ENCODE peak calls at places on chromosomes 4 and X, in seven cellular contexts. O is A549; Z is ovary; G is left lung; J is astrocyte; N is colonic mucosa; X is CD8-positive, alpha-beta T cell. H is an unnamed sample.

GRCh38 chr4:1274871-1275270 is 14.8 kb upstream of the MAEA start:
- DNase-seq in X (no peak), O (no peak), N (no peak), G (no peak), Z (no peak), J (no peak), H (no peak)

GRCh38 chr4:56907489-56908205 is at the start of gene REST:
- DNase-seq in J (peak; percentile 35), X (peak; percentile 84), Z (peak; percentile 72), O (peak; percentile 47), G (peak; percentile 85), N (peak; percentile 83), H (no peak)

GRCh38 chrX:48957477-48957826 is at the start of gene OTUD5:
- DNase-seq in G (peak; percentile 61), O (no peak), Z (peak; percentile 68), J (no peak), N (no peak), X (peak; percentile 78), H (no peak)

GRCh38 chr4:54645830-54646229 is 11.9 kb upstream of the KIT start:
- DNase-seq in X (no peak), O (no peak), J (no peak), N (no peak), G (no peak), Z (no peak), H (no peak)

GRCh38 chr4:9765091-9765490 is 16.3 kb upstream of the DRD5 start:
- DNase-seq in J (no peak), N (peak; percentile 44), O (peak; percentile 6), X (no peak), Z (no peak), G (no peak), H (peak; percentile 16)

GRCh38 chr4:155597933-155598451 is 68.7 kb upstream of the GUCY1A1 start:
- DNase-seq in N (no peak), J (peak; percentile 49), G (no peak), X (no peak), Z (no peak), O (no peak), H (no peak)

GRCh38 chr4:38279650-38280322 is 319.6 kb downstream of the PTTG2 start:
- DNase-seq in X (no peak), G (no peak), J (no peak), Z (no peak), N (peak; percentile 89), O (no peak), H (no peak)

GRCh38 chr4:77963005-77963404 is 94.1 kb upstream of the FRAS1 start:
- DNase-seq in O (no peak), G (no peak), X (no peak), Z (no peak), J (no peak), N (no peak), H (no peak)

GRCh38 chr4:158169516-158169915 is 3.3 kb downstream of the GASK1B start:
- DNase-seq in G (no peak), O (no peak), N (no peak), X (no peak), J (no peak), Z (no peak), H (no peak)

GRCh38 chrX:15908891-15909290 is 54.3 kb upstream of the AP1S2 start:
- DNase-seq in G (no peak), J (no peak), N (no peak), X (no peak), O (no peak), Z (no peak), H (no peak)

GRCh38 chr4:95285797-95286196 is 263.0 kb downstream of the UNC5C start:
- DNase-seq in Z (no peak), O (no peak), G (no peak), N (no peak), J (no peak), X (no peak), H (no peak)

GRCh38 chr4:19575959-19576358 is 675.7 kb upstream of the SLIT2 start:
- DNase-seq in X (no peak), J (no peak), O (no peak), N (no peak), Z (no peak), G (no peak), H (no peak)

GRCh38 chrX:67732864-67733263 is 189.0 kb downstream of the AR start:
- DNase-seq in G (no peak), Z (no peak), N (no peak), J (no peak), X (no peak), O (no peak), H (no peak)
- H3K27ac ChIP-seq in G (no peak overlapping the region), Z (no peak overlapping the region), N (no peak overlapping the region), J (no peak overlapping the region), X (no peak overlapping the region), O (no peak overlapping the region), H (no peak overlapping the region)

GRCh38 chr4:185780472-185780871 is 31.5 kb downstream of the SORBS2 start:
- DNase-seq in G (no peak), X (no peak), J (no peak), Z (no peak), O (no peak), N (no peak), H (no peak)
- H3K4me1 ChIP-seq in G (peaks cover 9% of the 10 kb centered on the region), X (no peaks in the 10 kb centered on the region), J (peaks cover 17% of the 10 kb centered on the region), Z (peaks cover under 1% of the 10 kb centered on the region), O (peaks cover 3% of the 10 kb centered on the region), N (no peaks in the 10 kb centered on the region), H (peaks cover 1% of the 10 kb centered on the region)

GRCh38 chr4:154184238-154184637 is 307.4 kb downstream of the DCHS2 start:
- DNase-seq in Z (no peak), X (no peak), J (no peak), N (no peak), O (no peak), G (no peak), H (no peak)
- H3K4me3 ChIP-seq in Z (no peak overlapping the region), X (no peak overlapping the region), J (no peak overlapping the region), N (no peak overlapping the region), O (no peak overlapping the region), G (no peak overlapping the region), H (no peak overlapping the region)

DNA sequence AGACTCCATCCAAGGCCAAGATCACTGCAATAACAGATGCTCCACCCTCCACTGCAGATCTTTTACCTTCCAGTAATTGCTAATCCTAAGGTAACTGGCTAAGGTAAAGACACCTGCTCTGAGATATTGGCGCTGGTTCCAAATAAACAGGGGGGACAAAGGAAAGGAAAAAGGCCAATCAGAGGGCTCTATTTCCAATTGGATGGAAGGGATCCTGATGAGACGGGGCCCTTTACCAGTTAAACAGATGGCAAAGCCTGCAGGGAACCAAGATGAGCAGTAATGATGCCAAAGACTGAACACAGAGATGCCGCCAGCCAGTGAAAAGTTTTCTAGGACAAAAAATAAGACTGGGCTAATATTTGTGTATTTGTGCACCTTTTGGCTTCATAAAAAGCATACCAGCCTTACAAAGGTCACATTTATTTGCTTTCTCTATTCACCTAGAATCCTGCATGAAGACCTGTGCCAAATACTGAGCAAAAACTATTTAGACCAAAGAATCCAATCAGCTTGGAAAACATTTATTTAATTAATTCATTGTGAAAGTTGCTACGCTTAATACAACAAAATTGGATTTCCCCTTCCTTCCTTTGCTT is 148.5 kb downstream of the PPP3CA start:
- DNase-seq in J (no peak), G (no peak), Z (no peak), O (no peak), X (no peak), N (no peak), H (no peak)
- H3K27ac ChIP-seq in J (no peak overlapping the region), G (no peak overlapping the region), Z (no peak overlapping the region), O (peak overlapping the region; percentile 90), X (no peak overlapping the region), N (no peak overlapping the region), H (no peak overlapping the region)

GRCh38 chrX:71935542-71935941 is 24.9 kb downstream of the NHSL2 start:
- DNase-seq in Z (peak; percentile 15), G (no peak), O (no peak), J (no peak), N (no peak), X (no peak), H (no peak)

GRCh38 chrX:71941145-71941544 is 30.5 kb downstream of the NHSL2 start:
- DNase-seq in G (no peak), Z (no peak), X (no peak), J (peak; percentile 33), N (no peak), O (no peak), H (no peak)

GRCh38 chrX:71936632-71937031 is 26.0 kb downstream of the NHSL2 start:
- DNase-seq in Z (no peak), O (no peak), X (no peak), G (no peak), N (no peak), J (no peak), H (no peak)

GRCh38 chrX:71941771-71942170 is 31.1 kb downstream of the NHSL2 start:
- DNase-seq in X (no peak), Z (peak; percentile 31), N (no peak), J (peak; percentile 78), G (no peak), O (no peak), H (no peak)

GRCh38 chrX:71938371-71938770 is 27.7 kb downstream of the NHSL2 start:
- DNase-seq in O (no peak), N (no peak), J (peak; percentile 55), G (no peak), X (no peak), Z (no peak), H (no peak)
- H3K4me1 ChIP-seq in O (peaks cover 3% of the 10 kb centered on the region), N (no peaks in the 10 kb centered on the region), J (peaks cover 20% of the 10 kb centered on the region), G (no peaks in the 10 kb centered on the region), X (no peaks in the 10 kb centered on the region), Z (no peaks in the 10 kb centered on the region), H (peaks cover 5% of the 10 kb centered on the region)

GRCh38 chrX:96994088-96994487 is 110.4 kb downstream of the RPA4 start:
- DNase-seq in N (no peak), Z (no peak), X (no peak), O (no peak), J (no peak), G (no peak), H (no peak)
- H3K4me3 ChIP-seq in N (no peak overlapping the region), Z (no peak overlapping the region), X (no peak overlapping the region), O (no peak overlapping the region), J (no peak overlapping the region), G (no peak overlapping the region), H (no peak overlapping the region)

DNA sequence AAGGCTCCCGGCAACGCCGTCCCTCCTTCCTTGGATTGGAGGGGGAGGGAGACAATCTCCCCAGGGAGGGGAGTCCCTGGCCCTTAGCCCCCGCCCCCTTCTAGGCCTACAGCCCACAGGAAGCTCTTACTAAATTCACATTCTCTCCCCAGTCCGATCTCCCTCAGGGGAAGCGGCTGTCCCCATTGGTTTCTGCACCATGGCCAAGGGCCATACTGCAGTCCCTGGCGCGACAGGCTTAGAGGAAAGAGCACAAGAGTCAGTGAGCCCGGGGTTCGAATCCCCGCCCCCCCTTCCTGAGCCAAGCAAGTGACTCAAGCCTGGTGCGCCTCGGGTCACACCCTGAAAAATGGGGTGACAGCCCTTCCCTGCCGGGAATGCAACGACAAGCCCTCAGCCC is 1.1 kb downstream of the ABLIM2 start:
- DNase-seq in J (no peak), Z (no peak), X (no peak), N (no peak), G (no peak), O (no peak), H (no peak)
- H3K27ac ChIP-seq in J (no peak overlapping the region), Z (no peak overlapping the region), X (no peak overlapping the region), N (no peak overlapping the region), G (no peak overlapping the region), O (no peak overlapping the region), H (no peak overlapping the region)

GRCh38 chr4:169253904-169254303 is 16.9 kb downstream of the SH3RF1 start:
- DNase-seq in O (peak; percentile 51), J (peak; percentile 100), N (no peak), X (no peak), Z (no peak), G (no peak), H (no peak)
- H3K4me1 ChIP-seq in O (peaks cover 92% of the 10 kb centered on the region), J (peaks cover 88% of the 10 kb centered on the region), N (peaks cover 17% of the 10 kb centered on the region), X (no peaks in the 10 kb centered on the region), Z (peaks cover 20% of the 10 kb centered on the region), G (peaks cover 34% of the 10 kb centered on the region), H (peaks cover 8% of the 10 kb centered on the region)

GRCh38 chr4:112861378-112862317 is 187.8 kb upstream of the ANK2 start:
- DNase-seq in J (no peak), O (no peak), G (no peak), N (no peak), X (no peak), Z (no peak), H (no peak)
- H3K4me3 ChIP-seq in J (no peak overlapping the region), O (no peak overlapping the region), G (no peak overlapping the region), N (no peak overlapping the region), X (no peak overlapping the region), Z (no peak overlapping the region), H (no peak overlapping the region)